ENCODE peak calls at places on chromosomes 5 and 9, in five cellular contexts. G is fibroblast of lung; K is CD8-positive, alpha-beta T cell; A is adrenal gland; U is GM23338. Q is an unnamed sample.
A peak's percentile ranks its signal among the peaks of the same experiment; 100 is the strongest.

GRCh38 chr9:29208670-29209069 is 1635.4 kb upstream of the C9orf72 start:
- DNase-seq in A (no peak), K (no peak), U (peak; percentile 6), G (no peak), Q (no peak)

GRCh38 chr9:4497855-4498254 is 7.6 kb downstream of the SLC1A1 start:
- DNase-seq in U (no peak), K (no peak), A (no peak), G (peak; percentile 65), Q (peak; percentile 81)

GRCh38 chr5:125196479-125197183 is 450.2 kb upstream of the ZNF608 start:
- DNase-seq in G (peak; percentile 11), A (no peak), U (no peak), K (no peak), Q (no peak)

GRCh38 chr5:32190094-32190493 is 16.0 kb upstream of the GOLPH3 start:
- DNase-seq in K (no peak), A (no peak), G (peak; percentile 26), U (peak; percentile 25), Q (peak; percentile 94)

GRCh38 chr5:113336975-113337374 is 97.8 kb downstream of the TSSK1B start:
- DNase-seq in A (no peak), U (peak; percentile 77), K (no peak), G (peak; percentile 73), Q (peak; percentile 75)

GRCh38 chr5:154610321-154611154 is 132.5 kb upstream of the HAND1 start:
- DNase-seq in G (peak; percentile 39), U (peak; percentile 97), K (no peak), A (peak; percentile 90), Q (peak; percentile 72)

GRCh38 chr9:3027260-3027659 is 183.4 kb upstream of the PUM3 start:
- DNase-seq in K (no peak), A (no peak), G (no peak), U (no peak), Q (no peak)

GRCh38 chr5:59798862-59799667 is 94.5 kb downstream of the PDE4D start:
- DNase-seq in U (no peak), A (no peak), G (peak; percentile 51), K (no peak), Q (peak; percentile 43)

GRCh38 chr9:135815433-135816178 is 91.7 kb downstream of the CAMSAP1 start:
- DNase-seq in K (no peak), A (no peak), U (no peak), G (no peak), Q (no peak)

GRCh38 chr5:150181766-150182545 is 7.9 kb upstream of the SLC6A7 start:
- DNase-seq in K (no peak), A (no peak), G (peak; percentile 37), U (no peak), Q (no peak)

GRCh38 chr5:132489871-132490483 is 596 bp downstream of the IRF1 start:
- DNase-seq in A (peak; percentile 75), K (no peak), G (peak; percentile 60), U (peak; percentile 68), Q (peak; percentile 56)

GRCh38 chr5:2874099-2874498 is 122.6 kb upstream of the IRX2 start:
- DNase-seq in G (no peak), U (no peak), K (no peak), A (no peak), Q (no peak)

GRCh38 chr9:38108326-38108725 is 39.3 kb upstream of the SHB start:
- DNase-seq in G (no peak), U (no peak), A (peak; percentile 36), K (no peak), Q (no peak)

GRCh38 chr5:44740655-44741054 is 68.1 kb upstream of the MRPS30 start:
- DNase-seq in G (no peak), K (no peak), U (peak; percentile 20), A (no peak), Q (no peak)

GRCh38 chr9:116149844-116150243 is 3.7 kb upstream of the PAPPA start:
- DNase-seq in A (peak; percentile 57), U (peak; percentile 76), G (no peak), K (no peak), Q (peak; percentile 40)

GRCh38 chr9:125467341-125467740 is 205.7 kb downstream of the GAPVD1 start:
- DNase-seq in U (no peak), K (no peak), G (no peak), A (no peak), Q (no peak)

GRCh38 chr9:103266064-103266463 is 270.9 kb downstream of the CYLC2 start:
- DNase-seq in A (no peak), K (no peak), G (no peak), U (no peak), Q (no peak)

GRCh38 chr9:84711936-84712335 is 42.4 kb downstream of the NTRK2 start:
- DNase-seq in A (peak; percentile 91), U (no peak), K (no peak), G (peak; percentile 80), Q (peak; percentile 14)

GRCh38 chr5:160468576-160468975 is 46.9 kb downstream of the PTTG1 start:
- DNase-seq in G (no peak), A (no peak), K (no peak), U (no peak), Q (no peak)

GRCh38 chr5:125719681-125720676 is 703.2 kb upstream of the GRAMD2B start:
- DNase-seq in G (peak; percentile 49), U (peak; percentile 2), K (no peak), A (no peak), Q (no peak)

GRCh38 chr5:14424011-14424685 is 157.4 kb upstream of the OTULINL start:
- DNase-seq in K (no peak), G (peak; percentile 42), A (no peak), U (no peak), Q (no peak)

GRCh38 chr9:96450613-96451544 is 910 bp downstream of the HABP4 start:
- DNase-seq in A (peak; percentile 73), G (peak; percentile 35), U (peak; percentile 52), K (peak; percentile 19), Q (peak; percentile 35)

GRCh38 chr9:97059661-97060060 is 20.7 kb upstream of the CTSV start:
- DNase-seq in U (no peak), G (no peak), A (no peak), K (no peak), Q (no peak)

GRCh38 chr5:16934669-16935068 is 1.4 kb downstream of the MYO10 start:
- DNase-seq in G (peak; percentile 63), A (no peak), U (peak; percentile 17), K (no peak), Q (peak; percentile 44)

GRCh38 chr5:16932401-16932800 is 3.7 kb downstream of the MYO10 start:
- DNase-seq in G (no peak), K (no peak), U (no peak), A (no peak), Q (no peak)

GRCh38 chr5:16935271-16936149 is 578 bp downstream of the MYO10 start:
- DNase-seq in A (peak; percentile 62), U (peak; percentile 79), G (peak; percentile 47), K (no peak), Q (peak; percentile 30)

GRCh38 chr5:16933337-16933736 is 2.8 kb downstream of the MYO10 start:
- DNase-seq in A (no peak), G (no peak), U (no peak), K (no peak), Q (no peak)

DNA sequence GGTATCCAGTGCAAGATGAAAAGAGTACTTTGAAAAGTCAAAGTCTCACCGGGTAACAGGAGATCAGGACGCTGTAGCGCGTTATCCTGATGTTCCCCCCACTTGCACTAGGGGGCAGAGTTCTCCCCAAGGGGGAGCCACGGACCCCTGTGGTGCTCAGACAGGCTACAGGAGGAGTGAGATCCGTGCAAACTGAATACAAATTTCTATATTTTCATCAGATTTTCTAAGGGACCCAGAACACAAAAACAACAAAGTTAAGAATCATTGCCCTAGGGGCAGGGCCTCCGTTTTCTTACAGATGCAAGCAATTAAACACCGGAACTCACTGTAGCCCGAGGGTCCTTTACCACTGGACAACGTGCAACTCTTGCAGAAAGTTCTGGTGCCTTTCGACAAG is 2.0 kb downstream of the MYO10 start:
- DNase-seq in U (peak; percentile 92), K (no peak), A (peak; percentile 68), G (peak; percentile 58), Q (peak; percentile 58)
- H3K4me3 ChIP-seq in U (peak overlapping the region; percentile 88), K (no peak overlapping the region), A (no peak overlapping the region), G (peak overlapping the region; percentile 95), Q (peak overlapping the region; percentile 82)

GRCh38 chr5:168946363-168946762 is 354.6 kb downstream of the SLIT3 start:
- DNase-seq in A (no peak), U (peak; percentile 75), G (no peak), K (no peak), Q (no peak)
- TF ChIP-seq CTCF in A (no peak), U (peak; percentile 94), G (no peak), K (no peak), Q (peak; percentile 22)

GRCh38 chr5:108016101-108016500 is 345.4 kb upstream of the EFNA5 start:
- DNase-seq in U (no peak), G (no peak), A (no peak), K (no peak), Q (no peak)
- H3K4me3 ChIP-seq in U (no peak overlapping the region), G (no peak overlapping the region), A (no peak overlapping the region), K (no peak overlapping the region), Q (no peak overlapping the region)

DNA sequence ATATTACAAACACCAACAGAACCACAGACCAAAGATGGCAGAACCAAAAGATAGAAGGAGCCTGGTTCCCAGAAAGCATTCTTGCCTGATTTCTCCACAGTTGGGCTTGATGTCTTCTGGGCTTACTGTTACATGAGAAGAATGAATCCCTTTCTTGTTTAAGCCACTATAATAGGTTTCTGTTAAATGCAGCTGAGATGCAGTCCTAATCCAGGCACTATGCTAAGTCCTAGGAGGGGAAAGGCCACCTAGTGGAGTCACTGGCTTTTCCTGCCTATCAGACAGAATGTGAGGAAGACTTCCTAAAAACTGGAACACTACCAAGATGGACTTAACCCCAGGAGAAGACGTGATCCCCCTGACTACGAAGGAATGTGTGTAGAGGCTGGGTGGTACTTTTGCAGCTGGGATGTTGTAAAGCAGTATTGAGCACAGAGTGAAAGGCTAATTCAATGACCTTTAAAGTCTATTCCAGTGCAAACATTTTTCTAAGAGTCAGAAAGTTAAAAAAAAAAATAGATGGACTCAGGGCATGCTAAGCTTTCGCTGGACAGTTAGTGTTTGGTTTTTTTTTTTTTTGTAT is 34.3 kb upstream of the FSD1L start:
- DNase-seq in K (no peak), G (peak; percentile 31), U (peak; percentile 44), A (peak; percentile 62), Q (peak; percentile 66)
- TF ChIP-seq CTCF in K (no peak), G (peak; percentile 49), U (peak; percentile 67), A (no peak), Q (peak; percentile 52)

DNA sequence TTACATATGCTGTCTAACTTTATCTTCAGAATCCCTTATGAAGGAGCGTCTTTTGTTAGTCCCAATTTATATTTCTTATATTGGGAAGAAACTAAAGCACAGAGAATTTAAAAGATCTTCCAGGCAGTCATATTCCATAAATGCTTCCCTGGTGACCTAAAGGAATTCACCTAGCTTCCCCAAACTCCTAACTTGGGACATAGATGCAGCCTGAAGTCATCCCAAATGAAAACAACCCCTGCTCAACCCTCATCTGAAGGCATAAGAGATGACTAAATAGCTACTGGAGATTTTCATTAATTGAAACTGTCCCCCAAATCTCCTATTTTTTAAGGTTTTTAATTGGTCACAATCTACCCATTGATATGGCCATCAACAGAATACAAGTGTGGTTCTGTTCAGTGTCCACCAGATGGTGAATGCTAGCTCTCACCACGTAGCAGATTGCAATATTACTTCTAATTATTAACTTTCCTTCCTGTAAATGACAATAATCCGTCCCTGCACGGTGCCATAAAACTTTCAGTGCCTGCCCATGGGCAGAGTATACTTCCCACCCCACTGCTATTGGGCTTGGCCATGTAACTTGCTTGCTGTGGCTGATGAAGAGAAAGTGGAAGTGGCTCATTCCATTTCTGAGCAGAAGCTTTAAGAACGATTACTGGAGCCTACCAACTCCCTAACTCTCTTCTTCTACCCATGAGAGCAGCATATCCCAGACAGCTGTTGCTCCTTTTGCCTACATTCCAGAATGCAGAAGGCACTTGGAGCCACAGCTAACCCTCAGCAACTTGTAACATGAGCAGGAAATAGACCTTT is 18.7 kb downstream of the PRUNE2 start:
- DNase-seq in A (no peak), G (peak; percentile 46), K (no peak), U (no peak), Q (no peak)
- H3K4me3 ChIP-seq in A (no peak overlapping the region), G (no peak overlapping the region), K (no peak overlapping the region), U (no peak overlapping the region), Q (no peak overlapping the region)

Q was measured in fibroblast of mammary gland.